ENCODE peak calls at places on chromosomes 13 and 19, in eight cellular contexts. Y, S, X, E, Q, J, L and B are unnamed samples.

GRCh38 chr13:84896128-84896527 is 903.1 kb downstream of the SLITRK6 start:
- DNase-seq in Y (no peak), S (peak; percentile 42), X (peak; percentile 27), E (peak; percentile 58), Q (peak; percentile 48), J (no peak), L (no peak), B (peak; percentile 78)

GRCh38 chr13:113806104-113806471 is 47.1 kb downstream of the TMEM255B start:
- DNase-seq in Y (no peak), S (no peak), X (no peak), E (no peak), Q (no peak), J (peak; percentile 40), L (no peak), B (no peak)

GRCh38 chr13:95438297-95438696 is 114.2 kb upstream of the CLDN10 start:
- DNase-seq in Y (no peak), S (no peak), X (no peak), E (no peak), Q (no peak), J (no peak), L (no peak), B (no peak)

GRCh38 chr19:51272183-51272817 is 21.4 kb downstream of the SIGLECL1 start:
- DNase-seq in Y (no peak), S (peak; percentile 44), X (no peak), E (no peak), Q (no peak), J (no peak), L (no peak), B (no peak)

GRCh38 chr19:30621326-30621920 is 249.2 kb downstream of the ZNF536 start:
- DNase-seq in Y (no peak), S (no peak), X (no peak), E (no peak), Q (no peak), J (no peak), L (no peak), B (no peak)

GRCh38 chr13:77860621-77861020 is 58.0 kb downstream of the EDNRB start:
- DNase-seq in Y (no peak), S (no peak), X (no peak), E (peak; percentile 9), Q (no peak), J (no peak), L (no peak), B (no peak)

GRCh38 chr19:33950141-33950805 is 153.6 kb downstream of the KCTD15 start:
- DNase-seq in Y (no peak), S (no peak), X (no peak), E (no peak), Q (no peak), J (no peak), L (no peak), B (no peak)

GRCh38 chr19:16202320-16203255 is 4.9 kb downstream of the AP1M1 start:
- DNase-seq in Y (no peak), S (no peak), X (no peak), E (no peak), Q (no peak), J (no peak), L (no peak), B (no peak)

GRCh38 chr19:3343619-3344502 is 22.5 kb upstream of the NFIC start:
- DNase-seq in Y (peak; percentile 76), S (peak; percentile 94), X (peak; percentile 65), E (peak; percentile 72), Q (peak; percentile 64), J (peak; percentile 92), L (peak; percentile 34), B (peak; percentile 56)

GRCh38 chr13:67023088-67023893 is 206.8 kb downstream of the PCDH9 start:
- DNase-seq in Y (no peak), S (no peak), X (peak; percentile 89), E (peak; percentile 49), Q (peak; percentile 28), J (no peak), L (no peak), B (peak; percentile 65)

GRCh38 chr13:75881109-75881775 is 245.1 kb downstream of the LMO7 start:
- DNase-seq in Y (no peak), S (no peak), X (no peak), E (no peak), Q (no peak), J (no peak), L (no peak), B (no peak)

GRCh38 chr13:50509771-50510441 is 333.6 kb downstream of the DLEU7 start:
- DNase-seq in Y (no peak), S (no peak), X (peak; percentile 29), E (no peak), Q (no peak), J (no peak), L (no peak), B (no peak)

GRCh38 chr13:62119739-62120700 is 704.4 kb upstream of the PCDH20 start:
- DNase-seq in Y (no peak), S (peak; percentile 5), X (no peak), E (no peak), Q (no peak), J (no peak), L (no peak), B (peak; percentile 53)

GRCh38 chr19:16001481-16002312 is 52.9 kb downstream of the OR10H4 start:
- DNase-seq in Y (no peak), S (no peak), X (peak; percentile 54), E (peak; percentile 64), Q (peak; percentile 43), J (no peak), L (peak; percentile 16), B (peak; percentile 1)

GRCh38 chr19:23070353-23070781 is 46.5 kb upstream of the ZNF730 start:
- DNase-seq in Y (peak; percentile 33), S (peak; percentile 57), X (peak; percentile 46), E (peak; percentile 23), Q (no peak), J (peak; percentile 57), L (no peak), B (peak; percentile 30)

GRCh38 chr13:76707360-76707759 is 178.8 kb downstream of the KCTD12 start:
- DNase-seq in Y (no peak), S (no peak), X (peak; percentile 70), E (no peak), Q (peak; percentile 52), J (no peak), L (no peak), B (no peak)

GRCh38 chr19:916645-917322 is 349 bp upstream of the KISS1R start:
- DNase-seq in Y (no peak), S (peak; percentile 93), X (no peak), E (no peak), Q (no peak), J (no peak), L (peak; percentile 44), B (no peak)

GRCh38 chr13:76741624-76742023 is 144.6 kb downstream of the KCTD12 start:
- DNase-seq in Y (no peak), S (no peak), X (no peak), E (no peak), Q (peak; percentile 30), J (no peak), L (no peak), B (no peak)

GRCh38 chr19:22609630-22610029 is 24.5 kb upstream of the ZNF492 start:
- DNase-seq in Y (no peak), S (no peak), X (no peak), E (no peak), Q (no peak), J (no peak), L (no peak), B (no peak)

GRCh38 chr13:42968906-42969305 is 23.1 kb downstream of the EPSTI1 start:
- DNase-seq in Y (no peak), S (peak; percentile 51), X (no peak), E (no peak), Q (no peak), J (peak; percentile 41), L (no peak), B (no peak)

GRCh38 chr19:47369923-47370625 is 21.0 kb downstream of the DHX34 start:
- DNase-seq in Y (no peak), S (no peak), X (peak; percentile 74), E (peak; percentile 32), Q (peak; percentile 55), J (no peak), L (no peak), B (no peak)

GRCh38 chr13:45847554-45848224 is 3.9 kb downstream of the SIAH3 start:
- DNase-seq in Y (peak; percentile 22), S (no peak), X (peak; percentile 43), E (no peak), Q (no peak), J (peak; percentile 58), L (no peak), B (no peak)

GRCh38 chr19:17687857-17688784 is at the start of gene UNC13A:
- DNase-seq in Y (peak; percentile 56), S (peak; percentile 96), X (peak; percentile 33), E (no peak), Q (no peak), J (peak; percentile 84), L (peak; percentile 18), B (peak; percentile 33)

GRCh38 chr19:56958428-56958827 is 117.9 kb upstream of the PEG3 start:
- DNase-seq in Y (no peak), S (no peak), X (no peak), E (no peak), Q (no peak), J (no peak), L (no peak), B (no peak)

GRCh38 chr13:97266328-97266727 is 44.2 kb downstream of the MBNL2 start:
- DNase-seq in Y (no peak), S (peak; percentile 44), X (no peak), E (no peak), Q (no peak), J (no peak), L (no peak), B (no peak)

GRCh38 chr13:66501187-66501586 is 728.9 kb downstream of the PCDH9 start:
- DNase-seq in Y (no peak), S (no peak), X (no peak), E (peak; percentile 62), Q (no peak), J (no peak), L (no peak), B (no peak)

GRCh38 chr19:38394488-38394887 is 6.0 kb downstream of the SPRED3 start:
- DNase-seq in Y (no peak), S (peak; percentile 98), X (peak; percentile 25), E (no peak), Q (no peak), J (no peak), L (peak; percentile 68), B (no peak)

GRCh38 chr19:13984875-13985741 is 21.0 kb downstream of the RFX1 start:
- DNase-seq in Y (no peak), S (no peak), X (no peak), E (no peak), Q (no peak), J (no peak), L (no peak), B (no peak)